ENCODE peak calls at places on chromosomes 5 and 9, in eight cellular contexts. R is pancreas, D is adrenal gland, Y is uterus, E is transverse colon, J is stomach, O is body of pancreas, P is psoas muscle. B is an unnamed sample.

GRCh38 chr5:66963559-66963971 is 233.0 kb downstream of the CD180 start:
- DNase-seq in P (no peak), D (no peak), R (no peak), J (no peak), O (no peak), E (no peak), Y (no peak), B (peak; percentile 85)

GRCh38 chr5:72138943-72139467 is 31.7 kb downstream of the MAP1B start:
- DNase-seq in P (no peak), D (peak; percentile 55), O (peak; percentile 18), Y (no peak), R (no peak), E (no peak), J (no peak), B (no peak)

GRCh38 chr5:170755679-170756456 is 27.7 kb upstream of the GABRP start:
- DNase-seq in P (no peak), E (peak; percentile 52), R (no peak), O (peak; percentile 56), D (no peak), J (peak; percentile 85), Y (no peak), B (no peak)

GRCh38 chr9:15137089-15137488 is 169.9 kb downstream of the TTC39B start:
- DNase-seq in O (no peak), P (no peak), E (no peak), D (no peak), Y (no peak), J (no peak), R (no peak), B (no peak)

GRCh38 chr5:180381851-180382480 is 28.8 kb upstream of the GFPT2 start:
- DNase-seq in R (no peak), E (no peak), D (no peak), P (no peak), Y (no peak), J (no peak), O (no peak), B (no peak)

GRCh38 chr9:80114241-80114640 is 542.5 kb downstream of the TLE4 start:
- DNase-seq in R (no peak), D (no peak), J (no peak), O (no peak), E (no peak), Y (no peak), P (no peak), B (no peak)

GRCh38 chr5:180358179-180358578 is 5.0 kb upstream of the GFPT2 start:
- DNase-seq in R (no peak), O (no peak), E (no peak), Y (no peak), J (no peak), P (no peak), D (no peak), B (no peak)

GRCh38 chr9:84439253-84439652 is 98.7 kb upstream of the SLC28A3 start:
- DNase-seq in P (no peak), D (no peak), J (no peak), R (no peak), E (no peak), Y (no peak), O (no peak), B (no peak)

GRCh38 chr5:133930061-133930823 is 38.2 kb downstream of the C5orf15 start:
- DNase-seq in R (no peak), J (no peak), O (no peak), Y (no peak), P (no peak), E (peak; percentile 31), D (peak; percentile 64), B (no peak)

DNA sequence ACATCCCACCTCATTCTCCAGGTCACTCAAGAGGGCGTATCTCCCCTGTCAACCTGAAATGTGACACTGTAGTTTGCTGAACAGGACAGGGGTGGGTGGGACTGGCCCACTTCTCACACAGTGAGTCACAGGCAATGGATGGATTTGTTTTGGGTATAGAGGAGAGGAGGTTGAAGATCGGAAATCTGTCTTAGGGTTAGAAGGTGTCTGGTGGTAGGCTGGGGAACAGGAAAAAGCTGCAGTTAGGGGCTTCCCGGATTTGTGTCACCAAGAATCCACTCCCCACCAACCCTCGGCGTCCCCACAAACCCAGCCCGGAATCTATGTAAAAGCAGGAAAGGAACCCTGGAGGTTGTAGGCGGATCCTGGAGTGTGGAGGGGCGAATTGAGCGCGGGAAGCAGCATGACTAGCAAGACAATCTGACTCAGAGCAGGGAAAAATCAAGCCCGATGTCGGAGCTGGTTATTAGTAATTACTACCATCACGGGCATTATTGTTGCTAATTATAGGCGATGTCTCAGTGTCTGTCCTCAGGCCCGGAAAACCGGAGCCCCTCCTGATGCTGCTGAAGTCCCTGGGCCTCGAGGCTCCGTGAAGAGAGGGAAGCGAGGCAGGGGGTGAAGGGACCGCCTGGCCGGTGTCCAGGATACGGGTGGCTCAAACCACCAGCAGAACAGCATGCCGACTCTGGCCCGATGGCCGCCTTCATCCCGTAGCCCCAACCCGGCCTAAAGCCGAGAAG is 1.7 kb upstream of the IRX1 start:
- DNase-seq in D (no peak), O (no peak), R (no peak), P (no peak), Y (no peak), J (no peak), E (no peak), B (peak; percentile 66)
- H3K9me3 ChIP-seq in D (no peaks in the 10 kb centered on the region), O (no peaks in the 10 kb centered on the region), R (no peaks in the 10 kb centered on the region), P (no peaks in the 10 kb centered on the region), Y (no peaks in the 10 kb centered on the region), J (no peaks in the 10 kb centered on the region), E (no peaks in the 10 kb centered on the region), B (no peaks in the 10 kb centered on the region)

DNA sequence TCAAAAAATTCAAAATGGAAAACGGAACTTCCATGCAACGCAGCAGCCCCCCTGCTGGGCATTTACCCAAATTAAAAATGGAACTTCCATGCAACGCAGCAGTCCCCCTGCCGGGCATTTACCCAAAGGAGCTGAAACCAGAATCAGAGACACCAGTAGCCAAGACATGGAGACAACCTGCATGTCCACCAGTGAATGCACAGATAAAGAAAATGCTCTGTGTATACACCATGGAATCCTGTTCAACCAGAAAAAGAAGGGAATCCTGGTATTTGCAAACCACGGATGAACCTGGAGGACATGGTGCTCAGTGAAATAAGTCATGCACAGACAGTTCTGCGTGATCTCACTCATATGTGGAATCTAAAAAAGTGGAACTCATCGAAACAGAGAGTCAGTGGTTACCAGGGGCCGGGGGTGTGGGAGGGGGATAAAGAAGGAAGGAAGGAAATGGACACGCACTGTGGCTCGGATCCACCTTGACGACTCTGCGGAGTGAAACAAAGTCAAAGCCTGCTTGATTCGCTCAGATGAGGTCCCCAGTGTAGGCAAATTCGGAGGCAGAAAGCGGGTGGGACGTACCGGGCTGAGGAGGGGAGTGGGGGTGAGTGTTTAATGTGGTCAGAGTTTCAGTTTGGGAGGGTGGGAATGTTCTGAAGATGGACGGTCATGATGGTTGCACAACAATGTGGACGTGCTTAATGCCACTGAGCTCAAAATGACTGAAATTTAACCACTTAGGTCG is 40.2 kb upstream of the EXOC3 start:
- DNase-seq in E (no peak), J (no peak), D (no peak), Y (no peak), O (no peak), P (no peak), R (no peak), B (no peak)
- H3K4me3 ChIP-seq in E (no peak overlapping the region), J (no peak overlapping the region), D (no peak overlapping the region), Y (no peak overlapping the region), O (no peak overlapping the region), P (no peak overlapping the region), R (no peak overlapping the region), B (no peak overlapping the region)

GRCh38 chr9:128412120-128412790 is 8.4 kb upstream of the CERCAM start:
- DNase-seq in E (peak; percentile 29), D (no peak), O (peak; percentile 16), P (peak; percentile 63), J (peak; percentile 44), Y (no peak), R (no peak), B (peak; percentile 99)

GRCh38 chr9:128415222-128415621 is 5.4 kb upstream of the CERCAM start:
- DNase-seq in O (no peak), D (no peak), R (no peak), P (no peak), E (no peak), Y (no peak), J (no peak), B (no peak)

GRCh38 chr9:128416432-128417019 is 4.1 kb upstream of the CERCAM start:
- DNase-seq in D (no peak), R (no peak), O (no peak), E (no peak), J (no peak), Y (no peak), P (no peak), B (no peak)

GRCh38 chr9:128416014-128416413 is 4.6 kb upstream of the CERCAM start:
- DNase-seq in Y (no peak), O (no peak), R (no peak), J (no peak), D (no peak), E (no peak), P (no peak), B (no peak)

GRCh38 chr9:128414461-128414860 is 6.2 kb upstream of the CERCAM start:
- DNase-seq in R (no peak), P (no peak), J (no peak), D (no peak), Y (no peak), O (no peak), E (no peak), B (no peak)
- TF ChIP-seq CTCF in R (no peak), P (no peak), J (no peak), D (no peak), Y (no peak), O (no peak), E (no peak), B (peak; percentile 53)

DNA sequence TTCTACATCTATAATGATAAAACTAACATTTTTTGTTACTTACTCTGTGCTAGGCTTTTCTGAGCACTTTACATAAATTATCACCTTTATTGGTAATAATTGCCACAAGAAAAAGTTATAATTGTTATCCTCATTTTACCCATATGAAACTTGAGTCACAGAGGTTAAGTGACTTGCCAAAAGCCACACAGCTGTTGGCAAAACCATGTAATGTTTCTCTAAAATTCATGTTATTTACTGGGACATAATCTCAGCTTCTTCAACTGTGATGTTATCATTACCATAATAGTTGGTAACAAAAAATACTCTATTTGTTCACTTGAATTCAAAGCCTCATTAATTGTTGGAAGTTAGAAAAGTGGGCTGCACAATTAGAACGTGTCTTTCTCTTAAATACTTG is 437.3 kb downstream of the BRINP1 start:
- DNase-seq in J (no peak), E (no peak), P (no peak), R (no peak), D (no peak), Y (no peak), O (no peak), B (no peak)
- H3K9me3 ChIP-seq in J (no peaks in the 10 kb centered on the region), E (no peaks in the 10 kb centered on the region), P (no peaks in the 10 kb centered on the region), R (no peaks in the 10 kb centered on the region), D (no peaks in the 10 kb centered on the region), Y (no peaks in the 10 kb centered on the region), O (no peaks in the 10 kb centered on the region), B (no peaks in the 10 kb centered on the region)

GRCh38 chr5:23506329-23507236 is 826 bp upstream of the PRDM9 start:
- DNase-seq in D (no peak), Y (no peak), O (peak; percentile 10), R (no peak), E (no peak), P (no peak), J (no peak), B (peak; percentile 68)
- H3K4me3 ChIP-seq in D (no peak overlapping the region), Y (no peak overlapping the region), O (no peak overlapping the region), R (no peak overlapping the region), E (no peak overlapping the region), P (peak overlapping the region; percentile 22), J (no peak overlapping the region), B (no peak overlapping the region)

GRCh38 chr5:78538240-78538850 is 110.2 kb downstream of the LHFPL2 start:
- DNase-seq in P (no peak), R (no peak), J (no peak), E (no peak), O (no peak), Y (no peak), D (no peak), B (no peak)
- TF ChIP-seq CTCF in P (no peak), R (no peak), J (no peak), E (no peak), O (no peak), Y (no peak), D (no peak), B (no peak)